ENCODE peak calls at places on chromosomes 16 and 17, in ten cellular contexts. One of them, this sample, is unnamed.

GRCh38 chr16:78750611-78751010 is 651.2 kb downstream of the WWOX start:
- DNase-seq in transverse colon: no peak
- DNase-seq in HFFc6: no peak
- DNase-seq in suprapubic skin: no peak
- DNase-seq in GM10248: no peak
- DNase-seq in IMR-90: no peak
- DNase-seq in adrenal gland: no peak
- DNase-seq in Calu3: no peak
- DNase-seq in H9: no peak
- DNase-seq in A549: no peak
- DNase-seq in this sample: no peak

GRCh38 chr16:87344931-87345631 is 27.9 kb upstream of the C16orf95 start:
- DNase-seq in transverse colon: peak
- DNase-seq in HFFc6: no peak
- DNase-seq in suprapubic skin: no peak
- DNase-seq in GM10248: no peak
- DNase-seq in IMR-90: no peak
- DNase-seq in adrenal gland: no peak
- DNase-seq in Calu3: no peak
- DNase-seq in H9: peak
- DNase-seq in A549: no peak
- DNase-seq in this sample: no peak

GRCh38 chr17:39208893-39209292 is 8.8 kb downstream of the RPL19 start:
- DNase-seq in transverse colon: peak
- DNase-seq in HFFc6: no peak
- DNase-seq in suprapubic skin: no peak
- DNase-seq in GM10248: peak
- DNase-seq in IMR-90: no peak
- DNase-seq in adrenal gland: no peak
- DNase-seq in Calu3: peak
- DNase-seq in H9: no peak
- DNase-seq in A549: no peak
- DNase-seq in this sample: no peak

GRCh38 chr17:604719-605118 is 109.9 kb downstream of the VPS53 start:
- DNase-seq in transverse colon: no peak
- DNase-seq in HFFc6: no peak
- DNase-seq in suprapubic skin: no peak
- DNase-seq in GM10248: no peak
- DNase-seq in IMR-90: peak
- DNase-seq in adrenal gland: no peak
- DNase-seq in Calu3: no peak
- DNase-seq in H9: no peak
- DNase-seq in A549: no peak
- DNase-seq in this sample: no peak

GRCh38 chr16:85252461-85252860 is 140.2 kb upstream of the CIBAR2 start:
- DNase-seq in transverse colon: no peak
- DNase-seq in HFFc6: no peak
- DNase-seq in suprapubic skin: no peak
- DNase-seq in GM10248: no peak
- DNase-seq in IMR-90: no peak
- DNase-seq in adrenal gland: no peak
- DNase-seq in Calu3: no peak
- DNase-seq in H9: no peak
- DNase-seq in A549: no peak
- DNase-seq in this sample: no peak

GRCh38 chr17:59838196-59838911 is 54.4 kb downstream of the TUBD1 start:
- DNase-seq in transverse colon: no peak
- DNase-seq in HFFc6: peak
- DNase-seq in suprapubic skin: no peak
- DNase-seq in GM10248: no peak
- DNase-seq in IMR-90: no peak
- DNase-seq in adrenal gland: peak
- DNase-seq in Calu3: no peak
- DNase-seq in H9: no peak
- DNase-seq in A549: no peak
- DNase-seq in this sample: peak

GRCh38 chr17:14157822-14158221 is 78.8 kb downstream of the CDRT15 start:
- DNase-seq in transverse colon: no peak
- DNase-seq in HFFc6: no peak
- DNase-seq in suprapubic skin: no peak
- DNase-seq in GM10248: no peak
- DNase-seq in IMR-90: no peak
- DNase-seq in adrenal gland: no peak
- DNase-seq in Calu3: no peak
- DNase-seq in H9: no peak
- DNase-seq in A549: no peak
- DNase-seq in this sample: no peak

GRCh38 chr17:45393477-45393876 is 39.2 kb downstream of the ARHGAP27 start:
- DNase-seq in transverse colon: no peak
- DNase-seq in HFFc6: no peak
- DNase-seq in suprapubic skin: no peak
- DNase-seq in GM10248: no peak
- DNase-seq in IMR-90: no peak
- DNase-seq in adrenal gland: no peak
- DNase-seq in Calu3: no peak
- DNase-seq in H9: peak
- DNase-seq in A549: no peak
- DNase-seq in this sample: no peak

GRCh38 chr17:2967515-2967914 is 95.9 kb downstream of the OR1D5 start:
- DNase-seq in transverse colon: no peak
- DNase-seq in HFFc6: no peak
- DNase-seq in suprapubic skin: no peak
- DNase-seq in GM10248: no peak
- DNase-seq in IMR-90: no peak
- DNase-seq in adrenal gland: no peak
- DNase-seq in Calu3: no peak
- DNase-seq in H9: peak
- DNase-seq in A549: no peak
- DNase-seq in this sample: no peak

GRCh38 chr17:31318298-31319190 is 2.9 kb downstream of the EVI2A start:
- DNase-seq in transverse colon: peak
- DNase-seq in HFFc6: peak
- DNase-seq in suprapubic skin: peak
- DNase-seq in GM10248: no peak
- DNase-seq in IMR-90: peak
- DNase-seq in adrenal gland: peak
- DNase-seq in Calu3: no peak
- DNase-seq in H9: no peak
- DNase-seq in A549: no peak
- DNase-seq in this sample: no peak

GRCh38 chr17:40025991-40026815 is 11.0 kb downstream of the CSF3 start:
- DNase-seq in transverse colon: no peak
- DNase-seq in HFFc6: no peak
- DNase-seq in suprapubic skin: no peak
- DNase-seq in GM10248: no peak
- DNase-seq in IMR-90: no peak
- DNase-seq in adrenal gland: no peak
- DNase-seq in Calu3: peak
- DNase-seq in H9: no peak
- DNase-seq in A549: no peak
- DNase-seq in this sample: no peak

GRCh38 chr17:48520631-48521045 is 10.2 kb downstream of the HOXB1 start:
- DNase-seq in transverse colon: no peak
- DNase-seq in HFFc6: no peak
- DNase-seq in suprapubic skin: no peak
- DNase-seq in GM10248: no peak
- DNase-seq in IMR-90: peak
- DNase-seq in adrenal gland: no peak
- DNase-seq in Calu3: no peak
- DNase-seq in H9: peak
- DNase-seq in A549: no peak
- DNase-seq in this sample: no peak

GRCh38 chr16:2047330-2048115 is at the start of the genes NTHL1 and TSC2:
- DNase-seq in transverse colon: peak
- DNase-seq in HFFc6: peak
- DNase-seq in suprapubic skin: peak
- DNase-seq in GM10248: peak
- DNase-seq in IMR-90: peak
- DNase-seq in adrenal gland: peak
- DNase-seq in Calu3: peak
- DNase-seq in H9: peak
- DNase-seq in A549: peak
- DNase-seq in this sample: peak

GRCh38 chr16:57829969-57830360 is 27.7 kb upstream of the KIFC3 start:
- DNase-seq in transverse colon: no peak
- DNase-seq in HFFc6: no peak
- DNase-seq in suprapubic skin: no peak
- DNase-seq in GM10248: no peak
- DNase-seq in IMR-90: no peak
- DNase-seq in adrenal gland: no peak
- DNase-seq in Calu3: no peak
- DNase-seq in H9: no peak
- DNase-seq in A549: no peak
- DNase-seq in this sample: no peak

GRCh38 chr16:48487287-48487686 is 102.1 kb upstream of the SIAH1 start:
- DNase-seq in transverse colon: no peak
- DNase-seq in HFFc6: no peak
- DNase-seq in suprapubic skin: no peak
- DNase-seq in GM10248: no peak
- DNase-seq in IMR-90: peak
- DNase-seq in adrenal gland: no peak
- DNase-seq in Calu3: no peak
- DNase-seq in H9: no peak
- DNase-seq in A549: no peak
- DNase-seq in this sample: no peak
- TF ChIP-seq CTCF in transverse colon: no peak
- TF ChIP-seq CTCF in HFFc6: no peak
- TF ChIP-seq CTCF in suprapubic skin: no peak
- TF ChIP-seq CTCF in GM10248: no peak
- TF ChIP-seq CTCF in IMR-90: no peak
- TF ChIP-seq CTCF in adrenal gland: no peak
- TF ChIP-seq CTCF in Calu3: no peak
- TF ChIP-seq CTCF in H9: no peak
- TF ChIP-seq CTCF in A549: no peak
- TF ChIP-seq CTCF in this sample: no peak

GRCh38 chr17:34478244-34478643 is 101.1 kb upstream of the TMEM132E start:
- DNase-seq in transverse colon: no peak
- DNase-seq in HFFc6: no peak
- DNase-seq in suprapubic skin: no peak
- DNase-seq in GM10248: no peak
- DNase-seq in IMR-90: no peak
- DNase-seq in adrenal gland: no peak
- DNase-seq in Calu3: no peak
- DNase-seq in H9: no peak
- DNase-seq in A549: no peak
- DNase-seq in this sample: no peak

GRCh38 chr17:34472363-34472762 is 107.0 kb upstream of the TMEM132E start:
- DNase-seq in transverse colon: no peak
- DNase-seq in HFFc6: no peak
- DNase-seq in suprapubic skin: no peak
- DNase-seq in GM10248: no peak
- DNase-seq in IMR-90: no peak
- DNase-seq in adrenal gland: no peak
- DNase-seq in Calu3: no peak
- DNase-seq in H9: no peak
- DNase-seq in A549: no peak
- DNase-seq in this sample: no peak

DNA sequence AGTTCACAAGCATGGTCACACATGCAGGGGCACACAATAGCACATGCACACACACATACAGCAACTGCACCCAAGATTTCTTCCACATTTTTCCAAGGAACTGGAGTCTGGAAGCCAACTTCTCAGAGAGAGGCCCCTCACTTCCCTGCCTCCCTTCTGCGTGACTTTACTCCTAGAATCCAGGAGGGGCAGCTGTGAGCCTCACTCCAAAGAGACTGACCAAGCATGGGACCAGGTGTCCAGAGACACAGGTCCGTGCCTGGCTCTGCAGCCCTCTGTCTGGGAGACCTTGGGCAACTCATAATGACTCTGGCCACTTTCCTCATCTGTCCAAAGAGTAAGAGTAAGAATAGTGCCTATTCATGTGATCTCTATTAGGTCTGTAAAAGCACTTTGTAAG is 104.7 kb upstream of the TMEM132E start:
- DNase-seq in transverse colon: no peak
- DNase-seq in HFFc6: no peak
- DNase-seq in suprapubic skin: no peak
- DNase-seq in GM10248: no peak
- DNase-seq in IMR-90: no peak
- DNase-seq in adrenal gland: no peak
- DNase-seq in Calu3: no peak
- DNase-seq in H9: peak
- DNase-seq in A549: no peak
- DNase-seq in this sample: no peak
- TF ChIP-seq CTCF in transverse colon: no peak
- TF ChIP-seq CTCF in HFFc6: no peak
- TF ChIP-seq CTCF in suprapubic skin: no peak
- TF ChIP-seq CTCF in GM10248: no peak
- TF ChIP-seq CTCF in IMR-90: no peak
- TF ChIP-seq CTCF in adrenal gland: no peak
- TF ChIP-seq CTCF in Calu3: no peak
- TF ChIP-seq CTCF in H9: peak
- TF ChIP-seq CTCF in A549: no peak
- TF ChIP-seq CTCF in this sample: no peak

DNA sequence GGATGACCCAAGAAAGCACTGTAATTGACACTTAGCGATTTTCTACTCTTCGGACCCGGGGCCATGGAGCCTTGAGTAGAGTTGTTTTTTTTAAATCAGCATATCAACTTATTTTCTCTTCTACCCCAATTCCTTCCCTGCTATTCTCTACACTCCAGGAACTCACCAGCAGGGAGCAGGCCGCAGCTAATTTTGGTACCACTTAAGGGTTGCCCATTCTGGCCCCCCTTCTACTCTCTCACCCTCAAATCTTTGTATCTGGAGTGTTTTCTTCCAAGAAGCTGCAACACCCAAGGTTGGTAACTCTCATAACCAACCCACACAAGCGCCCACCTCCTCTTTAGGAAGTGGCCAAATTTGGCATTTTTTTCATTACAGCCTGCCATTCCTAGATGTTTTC is 5.5 kb upstream of the ERAL1 start:
- DNase-seq in transverse colon: no peak
- DNase-seq in HFFc6: peak
- DNase-seq in suprapubic skin: no peak
- DNase-seq in GM10248: peak
- DNase-seq in IMR-90: no peak
- DNase-seq in adrenal gland: no peak
- DNase-seq in Calu3: no peak
- DNase-seq in H9: no peak
- DNase-seq in A549: no peak
- DNase-seq in this sample: no peak
- TF ChIP-seq CTCF in transverse colon: no peak
- TF ChIP-seq CTCF in HFFc6: no peak
- TF ChIP-seq CTCF in suprapubic skin: no peak
- TF ChIP-seq CTCF in GM10248: peak
- TF ChIP-seq CTCF in IMR-90: peak
- TF ChIP-seq CTCF in adrenal gland: no peak
- TF ChIP-seq CTCF in Calu3: no peak
- TF ChIP-seq CTCF in H9: no peak
- TF ChIP-seq CTCF in A549: no peak
- TF ChIP-seq CTCF in this sample: no peak

DNA sequence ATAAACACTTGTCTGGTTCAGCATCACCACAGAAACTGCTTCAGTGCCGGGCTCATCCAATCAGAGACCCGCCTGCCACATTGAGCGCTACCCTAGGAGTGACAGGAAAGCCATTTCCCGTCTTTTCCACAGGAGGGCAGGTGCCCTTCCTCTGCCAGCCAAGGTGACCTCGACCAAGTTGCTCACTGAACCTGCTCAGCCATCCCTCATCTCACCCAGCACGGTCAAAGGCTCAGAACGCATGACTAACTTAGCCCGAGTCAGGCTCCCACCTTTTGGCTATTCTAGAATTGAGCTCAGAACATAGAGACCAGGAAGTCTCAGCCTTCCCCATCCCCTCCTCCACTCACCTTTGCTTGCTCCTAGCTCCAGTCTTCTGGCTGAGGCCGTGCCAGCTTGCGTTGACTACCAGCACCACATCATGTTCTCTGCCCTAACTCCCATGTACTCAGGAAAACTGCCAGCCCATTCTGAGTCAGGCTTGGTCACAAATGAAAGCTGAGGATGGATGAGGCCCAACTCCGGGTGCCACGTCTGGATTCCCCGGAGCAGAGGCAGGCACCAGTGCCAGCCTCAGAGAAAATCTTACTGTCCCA is 15.6 kb downstream of the MRPS23 start:
- DNase-seq in transverse colon: no peak
- DNase-seq in HFFc6: peak
- DNase-seq in suprapubic skin: no peak
- DNase-seq in GM10248: no peak
- DNase-seq in IMR-90: no peak
- DNase-seq in adrenal gland: peak
- DNase-seq in Calu3: no peak
- DNase-seq in H9: peak
- DNase-seq in A549: no peak
- DNase-seq in this sample: no peak
- TF ChIP-seq CTCF in transverse colon: no peak
- TF ChIP-seq CTCF in HFFc6: no peak
- TF ChIP-seq CTCF in suprapubic skin: no peak
- TF ChIP-seq CTCF in GM10248: no peak
- TF ChIP-seq CTCF in IMR-90: no peak
- TF ChIP-seq CTCF in adrenal gland: peak
- TF ChIP-seq CTCF in Calu3: no peak
- TF ChIP-seq CTCF in H9: peak
- TF ChIP-seq CTCF in A549: no peak
- TF ChIP-seq CTCF in this sample: no peak